ENCODE peak calls at places on chromosome 11, in eight cellular contexts. Z, R, Y, K, Q, U, M and T are unnamed samples. For H3K27me3, the result is how much of the 10 kb centered on the place peaks cover.

GRCh38 chr11:10076458-10077141 is 217.4 kb downstream of the SBF2 start:
- DNase-seq in Z (peak), R (peak), Y (peak), K (peak), Q (peak), U (peak), M (peak), T (no peak)

GRCh38 chr11:36447947-36448346 is 62.1 kb downstream of the TRAF6 start:
- DNase-seq in Z (no peak), R (no peak), Y (no peak), K (no peak), Q (no peak), U (no peak), M (no peak), T (no peak)

GRCh38 chr11:61972112-61972795 is 4.8 kb upstream of the FTH1 start:
- DNase-seq in Z (no peak), R (no peak), Y (peak), K (no peak), Q (no peak), U (peak), M (no peak), T (no peak)

GRCh38 chr11:94786264-94787126 is 18.3 kb downstream of the AMOTL1 start:
- DNase-seq in Z (no peak), R (no peak), Y (no peak), K (peak), Q (peak), U (no peak), M (peak), T (no peak)

GRCh38 chr11:102546923-102547471 is 16.4 kb upstream of the MMP7 start:
- DNase-seq in Z (no peak), R (no peak), Y (no peak), K (no peak), Q (no peak), U (no peak), M (no peak), T (no peak)

GRCh38 chr11:77174559-77174958 is 46.5 kb downstream of the MYO7A start:
- DNase-seq in Z (no peak), R (no peak), Y (no peak), K (no peak), Q (no peak), U (no peak), M (no peak), T (no peak)

GRCh38 chr11:86623041-86623621 is 49.3 kb downstream of the ME3 start:
- DNase-seq in Z (no peak), R (no peak), Y (no peak), K (no peak), Q (peak), U (no peak), M (no peak), T (no peak)

GRCh38 chr11:3920148-3920852 is 64.8 kb downstream of the STIM1 start:
- DNase-seq in Z (peak), R (peak), Y (peak), K (no peak), Q (peak), U (no peak), M (peak), T (peak)

GRCh38 chr11:68844376-68844775 is 2.7 kb upstream of the CPT1A start:
- DNase-seq in Z (no peak), R (no peak), Y (no peak), K (no peak), Q (no peak), U (no peak), M (no peak), T (no peak)
- H3K27me3 ChIP-seq in Z (under half), R (under half), Y (under half), K (half or more), Q (under half), U (under half), M (under half), T (under half)

DNA sequence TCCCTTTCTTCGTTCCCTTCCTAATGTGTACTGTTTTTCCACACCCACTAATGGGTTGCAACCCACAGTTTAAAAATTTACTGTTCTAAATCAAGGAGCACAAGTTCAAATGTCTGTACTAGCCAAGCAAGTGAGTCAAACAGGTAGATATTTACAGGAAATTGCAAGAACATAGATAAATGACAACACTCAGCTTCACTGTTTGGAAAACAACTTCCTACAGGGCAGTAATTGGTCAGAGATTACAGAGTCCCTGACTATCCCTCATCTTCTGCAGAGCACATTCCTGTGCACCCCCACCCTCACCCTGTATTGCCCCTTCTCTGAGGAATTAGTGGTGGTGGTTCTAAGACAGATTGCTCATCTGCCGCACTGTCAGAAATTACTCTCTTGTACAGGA is 1.9 kb downstream of the SERPING1 start:
- DNase-seq in Z (no peak), R (no peak), Y (no peak), K (no peak), Q (no peak), U (no peak), M (no peak), T (no peak)
- H3K4me3 ChIP-seq in Z (no peak), R (peak), Y (no peak), K (no peak), Q (peak), U (peak), M (peak), T (no peak)

GRCh38 chr11:44839458-44840084 is 111.1 kb downstream of the TP53I11 start:
- DNase-seq in Z (no peak), R (no peak), Y (no peak), K (no peak), Q (no peak), U (no peak), M (no peak), T (no peak)
- H3K27me3 ChIP-seq in Z (under half), R (under half), Y (under half), K (under half), Q (under half), U (under half), M (under half), T (under half)

GRCh38 chr11:128550261-128550821 is 37.0 kb downstream of the ETS1 start:
- DNase-seq in Z (no peak), R (no peak), Y (no peak), K (peak), Q (no peak), U (no peak), M (no peak), T (no peak)

GRCh38 chr11:128547946-128548654 is 39.3 kb downstream of the ETS1 start:
- DNase-seq in Z (no peak), R (no peak), Y (no peak), K (no peak), Q (no peak), U (no peak), M (no peak), T (no peak)

GRCh38 chr11:128550967-128551522 is 36.3 kb downstream of the ETS1 start:
- DNase-seq in Z (no peak), R (no peak), Y (no peak), K (no peak), Q (no peak), U (no peak), M (no peak), T (no peak)

GRCh38 chr11:128548655-128549255 is 38.6 kb downstream of the ETS1 start:
- DNase-seq in Z (peak), R (peak), Y (no peak), K (peak), Q (peak), U (peak), M (peak), T (no peak)

GRCh38 chr11:128549256-128549944 is 38.0 kb downstream of the ETS1 start:
- DNase-seq in Z (no peak), R (peak), Y (peak), K (no peak), Q (no peak), U (peak), M (no peak), T (no peak)
- H3K4me3 ChIP-seq in Z (no peak), R (peak), Y (peak), K (peak), Q (peak), U (peak), M (no peak), T (no peak)

DNA sequence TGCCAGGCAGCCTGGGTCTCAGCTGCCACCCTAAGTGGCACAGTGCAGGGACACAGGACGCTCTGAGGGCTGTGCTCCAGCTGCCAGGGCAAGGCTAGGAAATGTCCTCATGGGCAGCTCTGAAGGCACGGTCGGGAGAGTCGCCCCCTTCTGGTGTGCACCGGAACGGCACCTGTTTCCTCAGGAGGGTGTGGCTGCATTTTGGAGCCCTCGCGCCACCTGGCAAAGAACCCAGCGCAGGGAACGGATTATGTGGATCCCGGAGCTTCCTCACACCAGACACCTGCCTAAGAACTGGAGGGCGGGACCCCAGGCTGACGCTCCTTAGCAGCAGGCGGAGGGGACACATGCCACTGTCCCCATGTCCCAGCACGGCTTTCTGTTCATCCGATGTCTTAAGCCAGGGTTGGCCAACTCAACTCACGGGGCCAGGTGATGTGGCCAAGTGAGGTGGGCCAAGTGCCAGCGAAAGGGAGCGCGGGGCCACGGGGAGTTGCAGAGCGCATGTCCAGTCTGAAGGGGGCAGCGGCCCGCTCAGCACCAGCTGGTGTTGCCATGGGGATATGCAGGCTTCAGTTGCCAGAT is 5.1 kb upstream of the SLC22A8 start:
- DNase-seq in Z (peak), R (no peak), Y (no peak), K (no peak), Q (no peak), U (no peak), M (no peak), T (peak)
- H3K27me3 ChIP-seq in Z (under half), R (under half), Y (under half), K (under half), Q (under half), U (under half), M (under half), T (under half)